ENCODE peak calls at places on chromosomes 2 and 18, in four cellular contexts. One of them, this sample, is unnamed.

GRCh38 chr18:46632401-46633089 is 24.5 kb downstream of the LOXHD1 start:
- DNase-seq in HepG2: no peak
- DNase-seq in IMR-90: peak; percentile 17
- DNase-seq in K562: no peak
- DNase-seq in this sample: peak; percentile 36

GRCh38 chr2:239608723-239609122 is 207.9 kb upstream of the HDAC4 start:
- DNase-seq in K562: no peak
- DNase-seq in HepG2: no peak
- DNase-seq in IMR-90: no peak
- DNase-seq in this sample: no peak

GRCh38 chr18:58453167-58453804 is 175.6 kb downstream of the ALPK2 start:
- DNase-seq in HepG2: no peak
- DNase-seq in K562: no peak
- DNase-seq in IMR-90: no peak
- DNase-seq in this sample: no peak

GRCh38 chr2:216114476-216115223 is 5.5 kb downstream of the XRCC5 start:
- DNase-seq in K562: peak; percentile 98
- DNase-seq in IMR-90: peak; percentile 99
- DNase-seq in HepG2: peak; percentile 100
- DNase-seq in this sample: peak; percentile 93

GRCh38 chr2:167122389-167122788 is 234.1 kb downstream of the XIRP2 start:
- DNase-seq in K562: no peak
- DNase-seq in HepG2: no peak
- DNase-seq in IMR-90: no peak
- DNase-seq in this sample: no peak

GRCh38 chr2:165877565-165878550 is 75.7 kb downstream of the TTC21B start:
- DNase-seq in K562: no peak
- DNase-seq in HepG2: no peak
- DNase-seq in IMR-90: peak; percentile 66
- DNase-seq in this sample: no peak

GRCh38 chr2:151302879-151303278 is 13.4 kb upstream of the NMI start:
- DNase-seq in K562: peak; percentile 25
- DNase-seq in IMR-90: peak; percentile 90
- DNase-seq in HepG2: no peak
- DNase-seq in this sample: no peak

GRCh38 chr2:170177950-170178781 is at the start of gene MYO3B:
- DNase-seq in IMR-90: peak; percentile 52
- DNase-seq in K562: no peak
- DNase-seq in HepG2: no peak
- DNase-seq in this sample: no peak

GRCh38 chr2:128178650-128179460 is 87.9 kb downstream of the UGGT1 start:
- DNase-seq in IMR-90: peak; percentile 89
- DNase-seq in K562: peak; percentile 75
- DNase-seq in HepG2: peak; percentile 100
- DNase-seq in this sample: peak; percentile 28

GRCh38 chr18:3704556-3705162 is 254.7 kb downstream of the TGIF1 start:
- DNase-seq in IMR-90: no peak
- DNase-seq in HepG2: no peak
- DNase-seq in K562: no peak
- DNase-seq in this sample: no peak

GRCh38 chr2:127196998-127197397 is 23.1 kb downstream of the CYP27C1 start:
- DNase-seq in HepG2: peak; percentile 62
- DNase-seq in IMR-90: no peak
- DNase-seq in K562: peak; percentile 46
- DNase-seq in this sample: peak; percentile 46

GRCh38 chr2:190182071-190182524 is 119.6 kb upstream of the MSTN start:
- DNase-seq in HepG2: no peak
- DNase-seq in K562: no peak
- DNase-seq in IMR-90: no peak
- DNase-seq in this sample: no peak

GRCh38 chr2:237669628-237670351 is 42.4 kb downstream of the LRRFIP1 start:
- DNase-seq in K562: no peak
- DNase-seq in IMR-90: peak; percentile 100
- DNase-seq in HepG2: peak; percentile 85
- DNase-seq in this sample: no peak

GRCh38 chr2:53096346-53096745 is 671.3 kb upstream of the CHAC2 start:
- DNase-seq in HepG2: no peak
- DNase-seq in IMR-90: no peak
- DNase-seq in K562: no peak
- DNase-seq in this sample: no peak

GRCh38 chr2:234670052-234670451 is 173.2 kb upstream of the ARL4C start:
- DNase-seq in HepG2: no peak
- DNase-seq in K562: no peak
- DNase-seq in IMR-90: peak; percentile 94
- DNase-seq in this sample: no peak

GRCh38 chr18:2657788-2658458 is 2.4 kb downstream of the SMCHD1 start:
- DNase-seq in HepG2: peak; percentile 56
- DNase-seq in IMR-90: peak; percentile 94
- DNase-seq in K562: no peak
- DNase-seq in this sample: peak; percentile 37

GRCh38 chr2:100268986-100269385 is 53.3 kb downstream of the LONRF2 start:
- DNase-seq in IMR-90: no peak
- DNase-seq in HepG2: no peak
- DNase-seq in K562: no peak
- DNase-seq in this sample: no peak
- TF ChIP-seq MAZ in IMR-90: no peak
- TF ChIP-seq MAZ in HepG2: no peak
- TF ChIP-seq MAZ in K562: no peak
- TF ChIP-seq MAZ in this sample: no peak

DNA sequence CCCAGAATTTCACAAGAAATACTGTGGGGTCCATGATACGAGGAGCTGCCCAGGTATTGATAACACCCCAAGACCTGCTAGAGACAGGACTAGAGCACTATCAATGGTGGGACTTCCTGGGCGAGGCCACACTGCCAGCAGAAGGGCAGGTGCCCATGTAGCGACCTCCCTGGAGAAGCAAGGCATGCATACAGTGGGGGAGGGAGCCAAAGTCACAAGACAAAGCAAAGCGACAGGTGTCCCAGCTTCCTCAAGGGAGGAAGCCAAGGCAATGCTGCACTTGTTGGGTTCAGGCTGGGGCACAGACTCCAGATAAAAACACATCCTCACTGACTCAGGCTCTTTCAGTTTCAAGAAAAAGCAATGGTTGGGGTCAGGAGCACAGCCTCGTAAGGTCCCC is 7.5 kb downstream of the CD207 start:
- DNase-seq in IMR-90: no peak
- DNase-seq in HepG2: no peak
- DNase-seq in K562: no peak
- DNase-seq in this sample: no peak
- TF ChIP-seq MAZ in IMR-90: no peak
- TF ChIP-seq MAZ in HepG2: no peak
- TF ChIP-seq MAZ in K562: no peak
- TF ChIP-seq MAZ in this sample: no peak

GRCh38 chr2:96251721-96252292 is 14.0 kb downstream of the TMEM127 start:
- DNase-seq in K562: peak; percentile 42
- DNase-seq in IMR-90: peak; percentile 97
- DNase-seq in HepG2: peak; percentile 84
- DNase-seq in this sample: peak; percentile 30
- TF ChIP-seq MAZ in K562: no peak
- TF ChIP-seq MAZ in IMR-90: peak; percentile 61
- TF ChIP-seq MAZ in HepG2: no peak
- TF ChIP-seq MAZ in this sample: no peak

GRCh38 chr2:9478526-9478925 is 4.2 kb downstream of the IAH1 start:
- DNase-seq in IMR-90: no peak
- DNase-seq in K562: no peak
- DNase-seq in HepG2: no peak
- DNase-seq in this sample: no peak

GRCh38 chr2:9484533-9484932 is 10.2 kb downstream of the IAH1 start:
- DNase-seq in HepG2: no peak
- DNase-seq in IMR-90: peak; percentile 94
- DNase-seq in K562: no peak
- DNase-seq in this sample: no peak

GRCh38 chr2:9481257-9481922 is 7.0 kb downstream of the IAH1 start:
- DNase-seq in IMR-90: peak; percentile 83
- DNase-seq in K562: no peak
- DNase-seq in HepG2: peak; percentile 60
- DNase-seq in this sample: no peak

GRCh38 chr2:9480157-9480556 is 5.8 kb downstream of the IAH1 start:
- DNase-seq in IMR-90: no peak
- DNase-seq in HepG2: peak; percentile 33
- DNase-seq in K562: no peak
- DNase-seq in this sample: no peak

GRCh38 chr2:9483107-9483506 is 8.8 kb downstream of the IAH1 start:
- DNase-seq in HepG2: no peak
- DNase-seq in IMR-90: no peak
- DNase-seq in K562: no peak
- DNase-seq in this sample: no peak
- TF ChIP-seq MAZ in HepG2: no peak
- TF ChIP-seq MAZ in IMR-90: no peak
- TF ChIP-seq MAZ in K562: no peak
- TF ChIP-seq MAZ in this sample: no peak

DNA sequence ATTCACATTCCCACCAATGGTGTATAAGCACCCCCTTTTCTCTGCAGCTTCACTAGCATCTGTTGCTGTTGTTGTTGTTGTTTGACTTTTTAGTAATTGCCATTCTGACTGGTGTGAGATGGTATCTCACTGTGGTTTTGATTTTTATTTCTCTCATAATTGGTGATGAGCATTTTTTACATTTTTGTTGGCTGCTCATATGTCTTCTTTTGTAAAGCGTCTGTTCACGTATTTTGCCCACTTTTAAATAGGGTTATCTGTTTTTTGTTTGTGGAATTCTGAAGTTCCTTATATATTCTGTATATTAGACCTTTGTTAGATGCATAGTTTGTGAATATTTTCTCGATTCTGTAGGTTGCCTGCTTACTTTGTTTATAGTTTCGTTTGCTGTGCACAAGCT is 278.4 kb upstream of the TNP1 start:
- DNase-seq in HepG2: no peak
- DNase-seq in K562: no peak
- DNase-seq in IMR-90: no peak
- DNase-seq in this sample: no peak
- TF ChIP-seq MAZ in HepG2: no peak
- TF ChIP-seq MAZ in K562: no peak
- TF ChIP-seq MAZ in IMR-90: no peak
- TF ChIP-seq MAZ in this sample: no peak

GRCh38 chr2:154452906-154453493 is 245.5 kb upstream of the KCNJ3 start:
- DNase-seq in HepG2: no peak
- DNase-seq in IMR-90: no peak
- DNase-seq in K562: no peak
- DNase-seq in this sample: peak; percentile 33
- TF ChIP-seq MAZ in HepG2: no peak
- TF ChIP-seq MAZ in IMR-90: no peak
- TF ChIP-seq MAZ in K562: no peak
- TF ChIP-seq MAZ in this sample: no peak

This sample was measured in A549.